ENCODE peak calls at places on chromosomes 11 and 22, in ten cellular contexts. N is CD8-positive, alpha-beta memory T cell; L is HFF-Myc; P is fibroblast of lung; Q is SJSA1; K is heart right ventricle; H is tibial nerve; V is right lobe of liver; O is naive thymus-derived CD4-positive, alpha-beta T cell; T is aorta. C is an unnamed sample.

GRCh38 chr11:131688056-131688693 is 317.8 kb downstream of the NTM start:
- DNase-seq in Q (peak; percentile 46), K (peak; percentile 14), T (peak; percentile 87), H (peak; percentile 36), O (no peak), L (no peak), N (no peak), V (no peak), P (peak; percentile 48), C (no peak)

GRCh38 chr22:28222976-28223375 is 303.9 kb upstream of the PITPNB start:
- DNase-seq in N (no peak), T (no peak), L (no peak), V (no peak), P (no peak), K (no peak), Q (no peak), O (no peak), H (no peak), C (no peak)

GRCh38 chr11:16993495-16993894 is 20.7 kb downstream of the PLEKHA7 start:
- DNase-seq in P (no peak), Q (no peak), O (no peak), H (no peak), T (no peak), L (no peak), V (no peak), N (no peak), K (no peak), C (peak; percentile 82)

GRCh38 chr22:31185056-31185455 is 25.1 kb downstream of the RNF185 start:
- DNase-seq in N (no peak), V (no peak), T (no peak), P (peak; percentile 65), Q (no peak), K (no peak), H (no peak), O (no peak), L (no peak), C (no peak)

GRCh38 chr11:19220903-19221682 is 19.3 kb upstream of the CSRP3 start:
- DNase-seq in Q (no peak), T (no peak), N (no peak), P (peak; percentile 18), L (no peak), O (no peak), K (no peak), H (no peak), V (no peak), C (no peak)

GRCh38 chr22:46131151-46131587 is 19.2 kb upstream of the PPARA start:
- DNase-seq in V (peak; percentile 86), L (no peak), K (no peak), T (no peak), H (no peak), Q (no peak), N (no peak), O (no peak), P (no peak), C (no peak)

GRCh38 chr11:99020324-99021225 is at the start of gene CNTN5:
- DNase-seq in O (peak; percentile 6), L (no peak), T (peak; percentile 83), K (peak; percentile 12), Q (no peak), P (peak; percentile 42), H (peak; percentile 6), V (no peak), N (no peak), C (peak; percentile 16)

GRCh38 chr11:58289266-58289665 is 21.2 kb upstream of the OR10W1 start:
- DNase-seq in P (no peak), H (no peak), Q (no peak), V (no peak), N (no peak), T (no peak), O (no peak), K (no peak), L (no peak), C (no peak)

GRCh38 chr11:67416416-67417335 is 1.2 kb downstream of the CARNS1 start:
- DNase-seq in O (peak; percentile 92), N (peak; percentile 70), V (no peak), K (no peak), H (peak; percentile 24), Q (no peak), P (peak; percentile 18), T (no peak), L (no peak), C (no peak)

GRCh38 chr11:128632151-128632791 is 44.9 kb upstream of the ETS1 start:
- DNase-seq in H (peak; percentile 36), K (no peak), O (peak; percentile 56), Q (no peak), T (no peak), L (no peak), P (peak; percentile 73), N (no peak), V (no peak), C (no peak)

GRCh38 chr22:45785458-45785857 is 113.8 kb downstream of the ATXN10 start:
- DNase-seq in L (no peak), H (no peak), Q (no peak), T (no peak), N (no peak), V (peak; percentile 67), P (no peak), K (no peak), O (no peak), C (peak; percentile 65)

GRCh38 chr11:111019931-111020381 is 225.6 kb upstream of the POU2AF2 start:
- DNase-seq in N (no peak), Q (no peak), P (peak; percentile 42), K (no peak), T (no peak), O (no peak), V (peak; percentile 53), L (no peak), H (no peak), C (no peak)

GRCh38 chr11:66408488-66409214 is 12.2 kb upstream of the NPAS4 start:
- DNase-seq in P (peak; percentile 95), N (peak; percentile 92), K (peak; percentile 87), T (peak; percentile 98), V (peak; percentile 84), O (peak; percentile 88), H (peak; percentile 96), L (peak; percentile 53), Q (peak; percentile 99), C (no peak)

GRCh38 chr22:28978863-28979799 is 82.5 kb downstream of the C22orf31 start:
- DNase-seq in T (no peak), V (no peak), N (no peak), L (no peak), P (no peak), H (no peak), Q (no peak), O (no peak), K (no peak), C (no peak)

GRCh38 chr11:122069946-122070345 is 46.1 kb downstream of the BLID start:
- DNase-seq in H (peak; percentile 65), T (peak; percentile 91), N (no peak), P (peak; percentile 92), K (peak; percentile 33), V (no peak), O (no peak), L (no peak), Q (peak; percentile 81), C (peak; percentile 82)
- H3K4me3 ChIP-seq in H (no peak overlapping the region), T (no peak overlapping the region), N (no peak overlapping the region), P (no peak overlapping the region), K (no peak overlapping the region), V (no peak overlapping the region), O (no peak overlapping the region), L (no peak overlapping the region), Q (no peak overlapping the region), C (no peak overlapping the region)

GRCh38 chr11:46916251-46916650 is 2.1 kb downstream of the LRP4 start:
- DNase-seq in V (no peak), K (no peak), O (no peak), P (no peak), Q (no peak), H (no peak), L (no peak), T (no peak), N (no peak), C (no peak)
- H3K4me3 ChIP-seq in V (no peak overlapping the region), K (peak overlapping the region; percentile 60), O (no peak overlapping the region), P (peak overlapping the region; percentile 42), Q (no peak overlapping the region), H (peak overlapping the region; percentile 57), L (peak overlapping the region; percentile 79), T (no peak overlapping the region), N (peak overlapping the region; percentile 66), C (peak overlapping the region; percentile 63)

DNA sequence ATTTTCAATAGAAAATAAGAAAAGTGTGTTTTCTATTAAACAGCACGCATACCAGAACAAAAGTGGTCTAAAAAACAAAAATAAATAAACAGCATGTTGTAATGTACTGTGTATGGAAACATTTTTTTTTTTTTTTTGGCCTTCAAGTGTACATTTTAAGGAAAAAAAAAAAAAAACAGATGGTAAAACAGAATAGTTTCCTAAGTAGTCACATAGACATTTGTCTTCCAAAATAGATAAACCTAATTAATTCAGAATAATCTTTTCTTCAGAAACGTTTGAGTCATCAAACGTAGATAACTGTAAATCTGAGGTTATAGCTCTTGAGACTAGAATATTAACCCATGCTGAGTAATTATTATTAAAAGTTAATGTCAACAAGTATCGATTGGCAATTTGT is 396 bp upstream of the CFAP300 start:
- DNase-seq in O (no peak), V (no peak), N (no peak), L (no peak), T (no peak), Q (no peak), H (no peak), K (no peak), P (no peak), C (no peak)
- H3K4me3 ChIP-seq in O (no peak overlapping the region), V (peak overlapping the region; percentile 17), N (no peak overlapping the region), L (peak overlapping the region; percentile 54), T (peak overlapping the region; percentile 86), Q (peak overlapping the region; percentile 45), H (peak overlapping the region; percentile 50), K (peak overlapping the region; percentile 55), P (peak overlapping the region; percentile 70), C (peak overlapping the region; percentile 55)

GRCh38 chr11:102317099-102317767 is at the start of gene BIRC3:
- DNase-seq in Q (peak; percentile 73), O (peak; percentile 94), K (peak; percentile 83), T (peak; percentile 89), V (peak; percentile 88), L (peak; percentile 78), H (peak; percentile 80), N (peak; percentile 90), P (peak; percentile 88), C (peak; percentile 95)

GRCh38 chr11:102317768-102318103 is 452 bp downstream of the BIRC3 start:
- DNase-seq in V (no peak), Q (no peak), N (no peak), K (no peak), H (no peak), O (no peak), P (no peak), T (no peak), L (no peak), C (no peak)

GRCh38 chr11:102319544-102319943 is 2.3 kb downstream of the BIRC3 start:
- DNase-seq in P (no peak), Q (no peak), K (no peak), N (no peak), L (no peak), H (no peak), O (no peak), T (no peak), V (no peak), C (no peak)

GRCh38 chr11:102320166-102320565 is 2.9 kb downstream of the BIRC3 start:
- DNase-seq in N (no peak), H (no peak), L (no peak), V (no peak), Q (no peak), K (no peak), O (no peak), T (no peak), P (no peak), C (no peak)

DNA sequence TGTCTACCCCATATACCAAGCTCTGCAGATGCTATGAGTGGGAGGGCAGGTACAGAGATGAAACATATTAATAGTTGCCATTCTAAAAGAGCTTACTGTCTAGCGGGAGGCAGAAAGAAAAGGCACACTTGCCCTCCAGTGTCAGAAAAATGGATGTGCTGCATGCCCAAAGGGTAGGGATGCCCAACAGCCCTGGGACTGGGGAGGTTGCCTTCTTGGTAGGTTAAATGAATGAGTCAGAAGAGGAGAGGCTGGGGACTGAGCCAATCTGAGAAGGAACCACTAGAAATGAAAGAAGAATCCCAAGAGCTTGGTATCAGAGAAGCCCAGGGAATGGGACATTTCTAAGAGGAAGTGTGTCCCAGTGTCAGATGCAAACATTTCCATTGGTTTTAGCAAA is 1.2 kb downstream of the BIRC3 start:
- DNase-seq in Q (no peak), L (no peak), V (no peak), N (peak; percentile 47), H (no peak), P (no peak), K (no peak), O (peak; percentile 56), T (no peak), C (no peak)
- H3K4me3 ChIP-seq in Q (no peak overlapping the region), L (no peak overlapping the region), V (peak overlapping the region; percentile 43), N (peak overlapping the region; percentile 89), H (peak overlapping the region; percentile 66), P (no peak overlapping the region), K (peak overlapping the region; percentile 64), O (peak overlapping the region; percentile 74), T (no peak overlapping the region), C (peak overlapping the region; percentile 7)

C was measured in kidney epithelial cell.